ENCODE peak calls at places on chromosome 1, in four cellular contexts. X is Right ventricle myocardium superior, N is trophoblast cell, L is RKO. G is an unnamed sample.

GRCh38 chr1:16318544-16318943 is 33.7 kb downstream of the FBXO42 start:
- DNase-seq in X (no peak), N (peak; percentile 20), L (no peak), G (no peak)

GRCh38 chr1:30267856-30268255 is 455.5 kb downstream of the MATN1 start:
- DNase-seq in X (no peak), N (no peak), L (no peak), G (no peak)

GRCh38 chr1:247435026-247435770 is 19.2 kb downstream of the NLRP3 start:
- DNase-seq in X (no peak), N (no peak), L (no peak), G (no peak)

GRCh38 chr1:210412240-210412639 is 83.5 kb downstream of the HHAT start:
- DNase-seq in N (no peak), X (no peak), L (peak; percentile 3), G (no peak)

GRCh38 chr1:226737819-226738420 is 1.2 kb downstream of the ITPKB start:
- DNase-seq in N (peak; percentile 45), L (peak; percentile 74), X (peak; percentile 74), G (no peak)

GRCh38 chr1:20684651-20685050 is 23.5 kb upstream of the DDOST start:
- DNase-seq in L (no peak), N (no peak), X (no peak), G (no peak)

GRCh38 chr1:40709100-40709801 is 17.7 kb downstream of the NFYC start:
- DNase-seq in N (peak; percentile 92), L (no peak), X (peak; percentile 57), G (peak; percentile 74)

GRCh38 chr1:73800376-73800775 is 397.6 kb downstream of the LRRIQ3 start:
- DNase-seq in N (peak; percentile 82), X (no peak), L (no peak), G (no peak)

GRCh38 chr1:94383966-94384408 is 34.2 kb upstream of the ABCD3 start:
- DNase-seq in X (no peak), L (no peak), N (no peak), G (no peak)

GRCh38 chr1:23492132-23492720 is 8.2 kb upstream of the ASAP3 start:
- DNase-seq in N (no peak), L (no peak), X (no peak), G (no peak)

GRCh38 chr1:25255711-25256577 is 8.7 kb upstream of the RSRP1 start:
- DNase-seq in N (peak; percentile 85), X (no peak), L (no peak), G (no peak)

GRCh38 chr1:21553116-21553926 is 44.1 kb downstream of the ALPL start:
- DNase-seq in L (no peak), N (no peak), X (no peak), G (no peak)

GRCh38 chr1:203036537-203036936 is 10.2 kb downstream of the PPFIA4 start:
- DNase-seq in N (no peak), X (no peak), L (no peak), G (no peak)

GRCh38 chr1:99365121-99365520 is 100.8 kb downstream of the PLPPR4 start:
- DNase-seq in N (no peak), X (no peak), L (no peak), G (no peak)

GRCh38 chr1:89843279-89844121 is 22.7 kb downstream of the LRRC8D start:
- DNase-seq in L (peak; percentile 78), N (peak; percentile 50), X (peak; percentile 81), G (no peak)

GRCh38 chr1:64624859-64625258 is 120.0 kb upstream of the RAVER2 start:
- DNase-seq in L (no peak), X (no peak), N (no peak), G (no peak)

GRCh38 chr1:8201331-8201861 is 116.5 kb upstream of the SLC45A1 start:
- DNase-seq in N (peak; percentile 93), X (no peak), L (no peak), G (no peak)

G was measured in AG09319.